ENCODE peak calls at places on chromosomes 11 and 22, in four cellular contexts. U is esophagus muscularis mucosa, Z is HFF-Myc, S is AG04449. O is an unnamed sample.

GRCh38 chr22:27409299-27409698 is 392.3 kb downstream of the MN1 start:
- DNase-seq in U (no peak), S (no peak), Z (no peak), O (peak)

GRCh38 chr11:117573326-117573725 is 223.7 kb downstream of the DSCAML1 start:
- DNase-seq in U (no peak), Z (no peak), S (no peak), O (no peak)

GRCh38 chr22:36769541-36769940 is 6.4 kb downstream of the IFT27 start:
- DNase-seq in S (no peak), U (no peak), Z (no peak), O (no peak)

GRCh38 chr11:69512136-69512535 is 30.7 kb downstream of the LINC01488 start:
- DNase-seq in U (no peak), Z (no peak), S (no peak), O (no peak)

GRCh38 chr11:116840224-116840745 is 2.9 kb upstream of the APOA1 start:
- DNase-seq in Z (no peak), S (no peak), U (no peak), O (peak)

GRCh38 chr11:90168571-90168970 is 34.1 kb downstream of the NAALAD2 start:
- DNase-seq in U (no peak), S (no peak), Z (no peak), O (no peak)

GRCh38 chr11:28338371-28338770 is 230.2 kb downstream of the METTL15 start:
- DNase-seq in Z (no peak), U (no peak), S (no peak), O (peak)

GRCh38 chr11:113240389-113240788 is 74.0 kb upstream of the TTC12 start:
- DNase-seq in U (no peak), S (no peak), Z (no peak), O (no peak)

GRCh38 chr11:19428206-19429001 is 187.7 kb upstream of the E2F8 start:
- DNase-seq in Z (no peak), U (peak), S (no peak), O (no peak)

DNA sequence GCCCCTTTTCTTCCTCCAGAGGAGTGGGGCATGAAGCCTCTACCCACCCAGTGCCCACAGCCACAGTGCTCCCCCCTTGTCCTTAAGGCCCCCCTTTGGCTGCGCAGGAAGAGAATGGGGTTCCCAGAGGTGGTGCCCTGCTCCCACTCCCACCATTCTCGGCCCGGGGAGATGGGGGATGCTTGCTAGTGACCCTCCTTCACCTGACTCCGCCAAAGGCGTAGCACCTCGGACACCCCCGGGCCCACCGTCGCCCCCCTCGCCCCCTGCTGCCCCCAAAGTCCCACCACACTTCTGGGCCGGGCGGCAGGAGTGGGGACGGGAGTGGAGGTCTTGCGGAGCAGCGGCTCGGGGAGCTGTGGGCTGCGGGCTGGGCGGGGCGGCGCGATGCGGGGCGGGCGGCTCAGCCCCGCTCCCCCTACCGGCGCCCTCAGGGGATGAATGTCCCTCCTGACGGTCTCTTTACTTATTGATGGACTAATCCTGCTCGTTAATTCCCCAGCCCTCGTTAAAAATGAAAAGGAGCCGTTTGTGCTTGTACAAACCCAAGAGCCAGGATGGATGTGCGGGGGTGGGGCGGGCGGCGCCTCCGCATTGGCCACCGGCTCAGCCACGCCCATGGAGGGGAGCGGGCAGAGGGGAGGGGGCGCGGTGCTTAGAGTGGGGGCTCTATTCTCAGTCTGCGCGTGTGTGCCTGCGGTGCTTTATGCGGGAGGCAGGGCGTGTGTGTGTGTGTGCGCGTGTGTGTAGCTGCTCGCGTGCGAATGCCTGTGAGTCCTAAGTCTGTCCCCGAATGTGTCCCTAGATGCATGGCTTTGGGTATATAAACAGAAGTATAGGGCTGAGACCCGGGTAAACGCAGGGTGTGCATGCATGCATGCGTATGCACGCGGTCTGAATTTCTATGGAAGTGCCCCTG is 25.6 kb downstream of the SYT7 start:
- DNase-seq in U (no peak), Z (no peak), S (no peak), O (no peak)
- TF ChIP-seq CTCF in U (no peak), Z (peak), S (no peak), O (peak)

GRCh38 chr11:127966821-127967220 is 620.5 kb downstream of the ETS1 start:
- DNase-seq in Z (no peak), S (no peak), U (no peak), O (no peak)

GRCh38 chr11:127971448-127971847 is 615.9 kb downstream of the ETS1 start:
- DNase-seq in U (no peak), S (no peak), Z (no peak), O (no peak)

GRCh38 chr11:127962416-127962815 is 624.9 kb downstream of the ETS1 start:
- DNase-seq in U (no peak), S (no peak), Z (peak), O (no peak)

GRCh38 chr11:127965947-127966668 is 621.2 kb downstream of the ETS1 start:
- DNase-seq in U (no peak), S (no peak), Z (no peak), O (peak)
- H3K4me3 ChIP-seq in U (no peak), S (no peak), Z (no peak), O (no peak)

GRCh38 chr22:33013051-33013450 is 45.1 kb downstream of the SYN3 start:
- DNase-seq in S (no peak), Z (no peak), U (no peak), O (no peak)
- TF ChIP-seq CTCF in S (no peak), Z (no peak), U (no peak), O (no peak)

GRCh38 chr11:132959663-132960062 is 572.6 kb downstream of the OPCML start:
- DNase-seq in U (peak), Z (no peak), S (no peak), O (no peak)

GRCh38 chr11:132962026-132962425 is 570.3 kb downstream of the OPCML start:
- DNase-seq in Z (peak), S (peak), U (peak), O (peak)

GRCh38 chr11:132961453-132961852 is 570.8 kb downstream of the OPCML start:
- DNase-seq in U (no peak), Z (no peak), S (no peak), O (no peak)

GRCh38 chr11:132960679-132961078 is 571.6 kb downstream of the OPCML start:
- DNase-seq in U (peak), Z (no peak), S (no peak), O (no peak)

GRCh38 chr11:132960273-132960672 is 572.0 kb downstream of the OPCML start:
- DNase-seq in U (peak), S (no peak), Z (no peak), O (no peak)
- H3K4me3 ChIP-seq in U (no peak), S (no peak), Z (no peak), O (no peak)

DNA sequence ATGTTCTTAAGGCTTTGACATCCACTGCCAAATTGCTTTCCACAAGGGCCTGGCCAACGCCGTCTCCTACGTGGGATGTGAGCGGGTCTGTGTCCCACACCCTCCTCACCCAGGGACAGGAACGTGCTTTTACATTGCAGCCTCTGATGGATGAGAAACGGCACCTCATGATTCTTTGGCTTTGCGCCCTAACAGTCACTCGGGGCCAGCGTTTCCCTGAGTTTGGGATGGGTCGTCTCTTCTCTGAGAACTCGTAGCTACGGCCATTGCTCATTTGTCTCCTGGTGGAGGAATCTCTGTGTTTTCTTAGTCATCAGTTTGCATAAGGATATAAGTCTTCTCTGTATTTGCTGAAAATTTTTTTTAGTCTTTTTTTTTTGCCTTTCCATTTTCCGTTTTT is 11.8 kb downstream of the TNNT3 start:
- DNase-seq in S (no peak), U (no peak), Z (peak), O (peak)
- TF ChIP-seq CTCF in S (no peak), U (no peak), Z (no peak), O (no peak)

GRCh38 chr11:46383404-46383758 is 1.9 kb downstream of the MDK start:
- DNase-seq in U (no peak), S (no peak), Z (no peak), O (no peak)
- H3K4me3 ChIP-seq in U (no peak), S (no peak), Z (no peak), O (no peak)

DNA sequence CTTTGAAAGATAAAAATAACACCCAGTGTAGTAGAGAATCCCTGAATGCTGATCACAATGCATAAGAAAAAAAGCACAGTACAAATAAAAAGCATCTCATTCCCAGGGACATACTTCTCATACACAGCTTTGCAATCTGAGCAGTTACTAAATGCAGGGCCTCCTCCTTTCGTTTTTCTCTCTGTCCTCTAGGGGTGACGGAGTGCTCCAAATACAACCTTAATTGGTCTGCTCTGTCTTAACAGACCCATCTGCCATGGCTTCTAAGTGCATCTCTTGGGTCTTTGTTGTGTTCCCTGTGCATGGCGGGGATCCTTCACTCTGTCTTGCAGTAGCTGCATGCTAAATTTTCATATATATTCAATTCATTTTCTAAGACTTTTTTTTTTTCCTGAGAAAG is 1114.2 kb upstream of the RAG2 start:
- DNase-seq in S (no peak), Z (no peak), U (no peak), O (peak)
- TF ChIP-seq CTCF in S (peak), Z (no peak), U (no peak), O (peak)

GRCh38 chr11:65611028-65611757 is 2.8 kb downstream of the MAP3K11 start:
- DNase-seq in S (no peak), U (no peak), Z (no peak), O (no peak)
- H3K4me3 ChIP-seq in S (peak), U (peak), Z (peak), O (peak)

GRCh38 chr11:78588517-78588916 is 13.9 kb upstream of the NARS2 start:
- DNase-seq in S (no peak), Z (no peak), U (no peak), O (no peak)

GRCh38 chr11:78587446-78587845 is 12.8 kb upstream of the NARS2 start:
- DNase-seq in U (no peak), Z (no peak), S (no peak), O (no peak)

GRCh38 chr11:78583889-78584288 is 9.2 kb upstream of the NARS2 start:
- DNase-seq in U (no peak), Z (no peak), S (no peak), O (no peak)

GRCh38 chr11:78586452-78587046 is 11.9 kb upstream of the NARS2 start:
- DNase-seq in U (no peak), S (no peak), Z (no peak), O (peak)
- TF ChIP-seq CTCF in U (no peak), S (peak), Z (peak), O (peak)

GRCh38 chr22:40434745-40435144 is 64.4 kb downstream of the SGSM3 start:
- DNase-seq in S (no peak), U (no peak), Z (no peak), O (no peak)

GRCh38 chr22:40436460-40437431 is 66.4 kb downstream of the SGSM3 start:
- DNase-seq in Z (no peak), S (no peak), U (no peak), O (peak)

GRCh38 chr22:40432167-40432566 is 61.8 kb downstream of the SGSM3 start:
- DNase-seq in S (no peak), U (no peak), Z (no peak), O (no peak)

GRCh38 chr22:40432625-40433024 is 62.2 kb downstream of the SGSM3 start:
- DNase-seq in Z (no peak), S (no peak), U (no peak), O (no peak)

DNA sequence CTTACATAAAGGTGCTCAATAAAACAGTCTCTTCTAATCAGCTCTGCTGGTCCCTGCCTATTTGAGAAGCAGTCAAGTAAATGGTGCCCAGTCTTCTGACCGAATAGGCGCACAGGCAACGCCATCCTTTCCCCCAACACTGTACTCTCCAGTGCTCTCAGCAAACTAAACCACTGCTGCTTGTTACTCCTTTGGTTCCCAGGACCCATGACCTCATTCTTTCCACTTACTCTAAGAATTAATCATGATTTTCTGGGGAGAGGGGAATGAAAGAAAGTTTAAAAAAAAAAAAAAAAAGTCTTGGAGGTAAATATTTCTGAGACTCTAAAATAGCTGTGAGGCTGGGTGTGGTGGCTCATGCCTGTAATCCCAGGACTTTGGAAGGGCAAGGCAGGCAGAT is 63.7 kb downstream of the SGSM3 start:
- DNase-seq in U (no peak), Z (no peak), S (no peak), O (peak)
- H3K4me3 ChIP-seq in U (no peak), Z (no peak), S (no peak), O (no peak)

O was measured in choroid plexus epithelial cell.